ENCODE peak calls at places on chromosomes 3 and 15, in seven cellular contexts. I is hippocampal formation; N is glutamatergic neuron; O is DMS153; C is stimulated activated effector memory CD8-positive, alpha-beta T cell treated with anti-CD3 and anti-CD28 coated beads, Interleukin-12 subunit alpha, Interleukin-12 subunit beta, amount 100 ng/mL, for 72 hours; T is activated CD4-positive, alpha-beta T cell treated with anti-CD3 and anti-CD28 coated beads, Interleukin-2, amount 50 U/mL, for 24 hours; J is AG04450. R is an unnamed sample.

GRCh38 chr3:175356899-175357324 is 497.8 kb downstream of the NAALADL2 start:
- DNase-seq in C (no peak), O (no peak), N (no peak), I (no peak), T (no peak), J (no peak), R (no peak)

GRCh38 chr3:155252535-155252934 is 40.9 kb downstream of the STRIT1 start:
- DNase-seq in J (no peak), O (no peak), T (no peak), I (no peak), C (no peak), N (no peak), R (no peak)

GRCh38 chr3:22358334-22358733 is 607.3 kb upstream of the ZNF385D start:
- DNase-seq in O (no peak), N (no peak), C (no peak), I (no peak), J (no peak), T (no peak), R (no peak)

GRCh38 chr3:12143949-12144504 is 14.7 kb downstream of the TIMP4 start:
- DNase-seq in T (no peak), J (peak), C (no peak), O (no peak), N (no peak), I (no peak), R (peak)

GRCh38 chr15:90617171-90617570 is 87.4 kb downstream of the CRTC3 start:
- DNase-seq in O (no peak), T (no peak), N (no peak), J (no peak), C (no peak), I (no peak), R (no peak)

GRCh38 chr3:123536153-123536895 is 48.5 kb downstream of the HACD2 start:
- DNase-seq in O (no peak), T (no peak), C (no peak), J (no peak), N (no peak), I (no peak), R (no peak)

GRCh38 chr3:11367116-11367781 is 95.1 kb downstream of the ATG7 start:
- DNase-seq in O (no peak), I (no peak), J (no peak), T (no peak), N (no peak), C (no peak), R (peak)

GRCh38 chr3:111803123-111803593 is 55.9 kb upstream of the PHLDB2 start:
- DNase-seq in C (no peak), O (no peak), N (no peak), T (no peak), J (peak), I (no peak), R (peak)

GRCh38 chr3:57974796-57975388 is 33.3 kb upstream of the FLNB start:
- DNase-seq in T (no peak), C (no peak), J (peak), N (no peak), I (no peak), O (no peak), R (no peak)

GRCh38 chr3:133570139-133570936 is 3.1 kb upstream of the CDV3 start:
- DNase-seq in J (no peak), C (no peak), T (no peak), O (no peak), N (no peak), I (no peak), R (no peak)

GRCh38 chr15:58980351-58980939 is 7.0 kb upstream of the RNF111 start:
- DNase-seq in C (no peak), O (peak), J (no peak), T (no peak), N (no peak), I (no peak), R (no peak)

GRCh38 chr3:4595709-4596108 is 102.6 kb downstream of the ITPR1 start:
- DNase-seq in I (no peak), O (no peak), T (no peak), N (no peak), J (no peak), C (no peak), R (no peak)